ENCODE peak calls at places on chromosomes 11 and 22, in seven cellular contexts. S, I, U, K, B, M and D are unnamed samples.

GRCh38 chr11:73965764-73966121 is 14.9 kb downstream of the DNAJB13 start:
- DNase-seq in S (no peak), I (no peak), U (no peak), K (no peak), B (no peak), M (no peak), D (no peak)

GRCh38 chr11:91972665-91973266 is 251.9 kb upstream of the FAT3 start:
- DNase-seq in S (no peak), I (no peak), U (no peak), K (no peak), B (no peak), M (no peak), D (no peak)

GRCh38 chr11:64510759-64511158 is 80.3 kb upstream of the SLC22A12 start:
- DNase-seq in S (no peak), I (no peak), U (no peak), K (no peak), B (no peak), M (no peak), D (no peak)

GRCh38 chr11:58905141-58905715 is 34.1 kb upstream of the GLYATL1 start:
- DNase-seq in S (no peak), I (peak), U (no peak), K (no peak), B (peak), M (peak), D (no peak)

GRCh38 chr22:46076651-46077339 is 73.5 kb upstream of the PPARA start:
- DNase-seq in S (peak), I (peak), U (no peak), K (peak), B (no peak), M (peak), D (no peak)

GRCh38 chr22:49161002-49161850 is 666.4 kb downstream of the BRD1 start:
- DNase-seq in S (no peak), I (no peak), U (no peak), K (no peak), B (no peak), M (no peak), D (no peak)

GRCh38 chr11:61041755-61042518 is 60.4 kb upstream of the CD5 start:
- DNase-seq in S (peak), I (no peak), U (peak), K (peak), B (peak), M (no peak), D (peak)

GRCh38 chr22:28821452-28821851 is 21.1 kb upstream of the XBP1 start:
- DNase-seq in S (no peak), I (no peak), U (no peak), K (no peak), B (no peak), M (no peak), D (no peak)

GRCh38 chr11:109605006-109605405 is 183.0 kb downstream of the C11orf87 start:
- DNase-seq in S (no peak), I (no peak), U (no peak), K (no peak), B (no peak), M (no peak), D (no peak)

GRCh38 chr11:2655834-2656622 is 43.8 kb downstream of the KCNQ1OT1 start:
- DNase-seq in S (peak), I (peak), U (no peak), K (no peak), B (no peak), M (peak), D (no peak)

GRCh38 chr22:35102663-35103062 is 36.7 kb downstream of the ISX start:
- DNase-seq in S (peak), I (no peak), U (no peak), K (no peak), B (no peak), M (peak), D (peak)

GRCh38 chr11:83033972-83034672 is 37.6 kb downstream of the RAB30 start:
- DNase-seq in S (peak), I (peak), U (no peak), K (peak), B (no peak), M (peak), D (no peak)

GRCh38 chr22:43477151-43477725 is 65.4 kb downstream of the MPPED1 start:
- DNase-seq in S (no peak), I (no peak), U (no peak), K (no peak), B (no peak), M (no peak), D (no peak)

GRCh38 chr22:19849800-19850481 is 4.7 kb downstream of the GNB1L start:
- DNase-seq in S (no peak), I (no peak), U (no peak), K (no peak), B (no peak), M (peak), D (no peak)

GRCh38 chr22:45448431-45448830 is 34.9 kb downstream of the RIBC2 start:
- DNase-seq in S (no peak), I (no peak), U (no peak), K (peak), B (no peak), M (no peak), D (no peak)

GRCh38 chr11:61956191-61957027 is 6.3 kb downstream of the BEST1 start:
- DNase-seq in S (no peak), I (no peak), U (no peak), K (no peak), B (no peak), M (no peak), D (no peak)

GRCh38 chr22:49295851-49296560 is 531.7 kb downstream of the BRD1 start:
- DNase-seq in S (no peak), I (no peak), U (no peak), K (no peak), B (no peak), M (no peak), D (no peak)

GRCh38 chr22:47281126-47282106 is 519.0 kb downstream of the TBC1D22A start:
- DNase-seq in S (no peak), I (no peak), U (no peak), K (no peak), B (no peak), M (no peak), D (no peak)

GRCh38 chr11:114059278-114059983 is at the start of gene ZBTB16:
- DNase-seq in S (peak), I (peak), U (peak), K (peak), B (peak), M (no peak), D (no peak)

GRCh38 chr11:79444923-79445322 is 4.1 kb upstream of the TENM4 start:
- DNase-seq in S (no peak), I (no peak), U (no peak), K (no peak), B (no peak), M (no peak), D (no peak)

GRCh38 chr11:19502691-19503253 is 209.9 kb upstream of the NAV2 start:
- DNase-seq in S (no peak), I (no peak), U (no peak), K (no peak), B (no peak), M (no peak), D (no peak)

GRCh38 chr11:67295846-67296245 is 6.7 kb downstream of the ANKRD13D start:
- DNase-seq in S (no peak), I (no peak), U (no peak), K (no peak), B (no peak), M (no peak), D (no peak)

GRCh38 chr11:65915101-65915820 is 3.6 kb downstream of the C11orf68 start:
- DNase-seq in S (no peak), I (no peak), U (no peak), K (no peak), B (no peak), M (no peak), D (no peak)

GRCh38 chr11:65907878-65908277 is 7.7 kb upstream of the FOSL1 start:
- DNase-seq in S (no peak), I (no peak), U (no peak), K (no peak), B (no peak), M (no peak), D (no peak)

GRCh38 chr11:65912840-65913239 is 6.0 kb downstream of the C11orf68 start:
- DNase-seq in S (no peak), I (peak), U (no peak), K (no peak), B (no peak), M (peak), D (peak)

GRCh38 chr11:65915821-65916251 is 3.0 kb downstream of the C11orf68 start:
- DNase-seq in S (peak), I (peak), U (no peak), K (peak), B (no peak), M (peak), D (no peak)

DNA sequence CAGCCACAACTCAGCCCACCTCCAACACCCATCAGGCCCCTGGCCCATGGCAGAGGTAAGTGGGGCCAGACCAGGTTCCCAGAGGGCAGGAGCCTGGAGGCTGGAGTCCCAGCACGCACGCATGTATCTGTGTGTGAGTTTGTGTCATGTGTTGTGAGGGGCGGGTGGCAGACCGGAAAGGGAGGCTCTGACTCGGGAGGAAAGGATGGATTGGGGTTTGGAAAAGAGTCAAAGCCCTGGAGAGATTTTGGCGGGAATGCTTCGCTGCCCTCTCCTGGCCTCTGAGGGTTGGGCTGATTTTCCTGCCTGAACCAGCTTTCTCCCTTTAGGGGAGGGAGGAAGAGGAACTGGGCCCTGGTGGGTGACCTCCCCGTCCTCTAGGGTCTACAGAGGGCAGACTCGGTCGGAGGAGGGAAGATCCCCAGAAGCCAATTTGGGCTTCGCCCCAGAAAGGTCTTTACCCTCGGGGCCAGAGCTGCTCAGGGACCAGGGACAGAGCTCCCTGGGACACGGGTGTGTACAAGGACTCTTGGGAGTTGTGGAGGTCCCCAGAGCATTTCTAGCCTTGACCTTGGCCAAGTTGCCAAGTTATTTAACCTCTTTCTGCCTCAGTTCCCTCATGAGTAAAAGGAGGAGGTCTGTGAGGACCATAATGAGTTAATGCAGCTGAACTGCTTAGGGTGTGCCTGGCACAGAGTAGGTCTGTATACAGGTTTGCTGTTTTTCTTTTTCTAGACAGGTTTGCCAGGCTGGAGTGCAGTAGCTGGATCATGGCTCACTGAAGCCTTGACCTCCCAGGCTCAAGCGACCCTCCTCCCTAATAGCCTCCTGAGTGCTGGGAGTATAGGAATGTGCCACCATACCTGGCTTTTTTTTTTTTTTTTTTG is 6.9 kb downstream of the C11orf68 start:
- DNase-seq in S (no peak), I (peak), U (no peak), K (peak), B (peak), M (peak), D (no peak)
- TF ChIP-seq CTCF in S (no peak), I (peak), U (no peak), K (no peak), B (peak), M (peak), D (no peak)

GRCh38 chr22:31944700-31945477 is 554 bp downstream of the YWHAH start:
- DNase-seq in S (peak), I (no peak), U (peak), K (peak), B (peak), M (no peak), D (no peak)
- TF ChIP-seq CTCF in S (no peak), I (peak), U (no peak), K (no peak), B (no peak), M (peak), D (no peak)

GRCh38 chr11:69375316-69376154 is 81.6 kb downstream of the MYEOV start:
- DNase-seq in S (peak), I (no peak), U (no peak), K (no peak), B (no peak), M (no peak), D (no peak)

GRCh38 chr11:69378303-69379141 is 84.6 kb downstream of the MYEOV start:
- DNase-seq in S (peak), I (no peak), U (no peak), K (peak), B (no peak), M (no peak), D (no peak)

GRCh38 chr11:69377953-69378302 is 84.0 kb downstream of the MYEOV start:
- DNase-seq in S (peak), I (no peak), U (no peak), K (peak), B (no peak), M (no peak), D (no peak)

GRCh38 chr11:69376155-69377028 is 82.4 kb downstream of the MYEOV start:
- DNase-seq in S (peak), I (no peak), U (no peak), K (no peak), B (no peak), M (peak), D (no peak)

GRCh38 chr11:69377029-69377952 is 83.3 kb downstream of the MYEOV start:
- DNase-seq in S (peak), I (no peak), U (no peak), K (peak), B (no peak), M (peak), D (no peak)
- TF ChIP-seq CTCF in S (no peak), I (no peak), U (no peak), K (no peak), B (no peak), M (no peak), D (no peak)

GRCh38 chr11:27465629-27466028 is 7.0 kb downstream of the LGR4 start:
- DNase-seq in S (no peak), I (no peak), U (no peak), K (no peak), B (no peak), M (no peak), D (no peak)
- TF ChIP-seq CTCF in S (no peak), I (no peak), U (no peak), K (no peak), B (no peak), M (no peak), D (no peak)